ENCODE peak calls at places on chromosomes 13 and 19, in ten cellular contexts. K, O, X, C, T, L, F, J, Z and U are unnamed samples.
A peak's percentile ranks its signal among the peaks of the same experiment; 100 is the strongest.

GRCh38 chr13:23995283-23996073 is 98.2 kb upstream of the C1QTNF9B start:
- DNase-seq in O (no peak), J (no peak), X (no peak), T (no peak), F (no peak), C (no peak), K (no peak), L (no peak), Z (no peak), U (no peak)

GRCh38 chr13:59861676-59862075 is 302.1 kb downstream of the DIAPH3 start:
- DNase-seq in K (no peak), X (no peak), J (no peak), T (no peak), F (peak; percentile 34), Z (no peak), O (no peak), L (no peak), C (no peak), U (no peak)

GRCh38 chr13:37617162-37617561 is 18.6 kb upstream of the POSTN start:
- DNase-seq in F (peak; percentile 90), T (no peak), X (no peak), O (no peak), Z (no peak), J (no peak), L (no peak), K (no peak), C (no peak), U (peak; percentile 3)

GRCh38 chr19:12365094-12365371 is 450 bp downstream of the ZNF442 start:
- DNase-seq in F (peak; percentile 24), L (no peak), C (no peak), O (no peak), J (peak; percentile 26), T (no peak), Z (no peak), K (no peak), X (no peak), U (no peak)

GRCh38 chr13:60163525-60164471 is at the start of gene DIAPH3:
- DNase-seq in T (peak; percentile 84), O (peak; percentile 96), C (peak; percentile 96), X (peak; percentile 97), Z (peak; percentile 96), J (peak; percentile 90), L (peak; percentile 86), K (peak; percentile 97), F (peak; percentile 98), U (peak; percentile 85)

GRCh38 chr19:41575998-41576397 is at the start of gene CEACAM21:
- DNase-seq in F (no peak), L (no peak), O (no peak), X (peak; percentile 78), K (peak; percentile 30), C (no peak), T (no peak), J (no peak), Z (peak; percentile 86), U (peak; percentile 35)

GRCh38 chr19:4695224-4695731 is 25.1 kb upstream of the MYDGF start:
- DNase-seq in Z (no peak), L (no peak), K (no peak), F (no peak), T (no peak), C (no peak), X (no peak), O (no peak), J (no peak), U (no peak)

GRCh38 chr19:39141929-39142328 is 16.3 kb downstream of the PAK4 start:
- DNase-seq in X (no peak), Z (no peak), C (no peak), F (no peak), K (no peak), L (no peak), O (no peak), J (no peak), T (no peak), U (no peak)

GRCh38 chr19:4909172-4909896 is at the start of gene UHRF1:
- DNase-seq in J (peak; percentile 91), K (no peak), C (no peak), Z (no peak), X (peak; percentile 85), O (peak; percentile 54), T (no peak), F (no peak), L (no peak), U (peak; percentile 55)

GRCh38 chr13:30110301-30111070 is 196.9 kb downstream of the KATNAL1 start:
- DNase-seq in L (no peak), C (no peak), Z (no peak), J (no peak), T (no peak), O (no peak), X (no peak), F (no peak), K (no peak), U (no peak)

GRCh38 chr13:101529419-101529818 is 76.9 kb downstream of the ITGBL1 start:
- DNase-seq in O (no peak), X (peak; percentile 3), C (no peak), L (no peak), Z (no peak), T (no peak), K (no peak), J (no peak), F (peak; percentile 99), U (no peak)

GRCh38 chr19:10270180-10270615 is 722 bp upstream of the ICAM1 start:
- DNase-seq in J (no peak), L (peak; percentile 43), X (peak; percentile 89), C (no peak), F (peak; percentile 48), O (no peak), Z (peak; percentile 93), T (no peak), K (peak; percentile 72), U (no peak)

DNA sequence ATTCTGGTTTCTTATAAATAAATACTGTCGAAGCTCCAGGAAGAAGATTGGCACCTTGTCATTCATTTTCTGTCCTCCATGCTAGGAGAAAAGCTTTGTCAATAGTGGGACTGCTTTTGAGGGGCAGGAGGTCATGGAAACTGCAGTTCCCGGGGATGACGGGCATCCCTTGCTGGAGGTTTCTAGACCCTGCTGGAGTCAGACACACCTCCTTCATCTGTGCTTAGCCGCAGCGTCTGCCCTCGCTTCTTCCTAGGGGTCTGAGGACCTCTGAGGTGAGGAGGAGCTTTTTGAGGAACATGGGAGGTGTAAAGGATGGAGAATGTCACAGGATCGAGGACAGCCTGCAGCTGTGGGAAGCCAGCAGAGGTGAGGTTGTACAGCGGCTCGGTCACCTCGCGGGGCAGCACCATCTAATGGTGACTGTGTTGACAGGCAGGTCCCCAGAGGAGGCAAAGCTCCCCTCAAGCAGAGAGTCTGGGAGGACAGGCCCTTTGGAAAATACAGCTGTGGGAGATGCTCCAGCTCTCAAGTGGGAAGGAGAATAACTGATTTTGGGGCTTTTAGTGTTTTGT is 172.7 kb upstream of the RNF113B start:
- DNase-seq in O (no peak), L (no peak), K (peak; percentile 25), T (no peak), C (no peak), J (peak; percentile 86), X (no peak), F (peak; percentile 25), Z (no peak), U (no peak)
- TF ChIP-seq CTCF in O (peak; percentile 41), L (no peak), K (no peak), T (no peak), C (no peak), J (peak; percentile 90), X (no peak), F (peak; percentile 40), Z (peak; percentile 33), U (no peak)

DNA sequence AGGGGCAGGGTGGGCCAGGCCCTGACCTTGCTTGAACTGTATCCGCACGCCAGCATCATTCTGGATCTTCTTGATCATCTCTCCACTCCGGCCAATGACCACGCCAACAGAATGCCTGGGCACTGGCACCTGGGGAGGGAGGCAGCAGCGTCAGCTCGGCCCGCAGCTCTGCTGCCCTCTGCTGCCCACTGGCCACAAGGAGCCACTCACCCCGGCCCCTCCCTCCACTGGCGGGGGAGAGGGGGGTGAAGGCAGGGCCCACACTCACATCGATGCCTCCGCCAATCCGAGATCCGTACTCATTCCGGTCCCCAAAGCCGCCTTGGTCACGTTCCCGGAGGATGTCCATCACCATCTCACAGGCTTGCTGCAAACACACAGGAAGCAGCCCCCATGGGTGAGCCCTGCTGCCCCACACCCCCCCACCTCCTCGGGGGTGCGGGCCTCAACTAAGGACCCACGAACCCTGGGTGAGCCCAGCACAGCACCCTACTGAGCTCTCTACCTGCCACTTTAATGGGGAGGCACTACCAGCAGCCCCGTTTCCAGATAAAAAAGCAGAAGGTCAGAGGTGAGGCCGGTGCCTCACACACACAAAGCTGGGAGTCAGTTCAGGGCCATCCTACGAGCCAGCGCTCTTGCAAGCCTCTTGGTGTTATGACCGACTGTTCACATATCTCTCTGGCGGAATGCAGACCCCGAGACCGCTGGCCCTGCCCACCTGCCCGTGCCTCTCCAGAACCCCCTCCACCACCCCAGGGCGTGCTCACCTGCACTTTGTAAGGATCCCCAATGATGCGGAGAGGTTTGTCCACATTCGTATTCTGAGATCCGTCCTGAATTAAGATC is 6.7 kb downstream of the KHSRP start:
- DNase-seq in K (no peak), O (no peak), C (no peak), J (peak; percentile 55), X (no peak), T (no peak), Z (no peak), L (no peak), F (peak; percentile 19), U (peak; percentile 14)
- TF ChIP-seq CTCF in K (peak; percentile 22), O (peak; percentile 39), C (peak; percentile 59), J (peak; percentile 77), X (no peak), T (peak; percentile 40), Z (peak; percentile 21), L (no peak), F (peak; percentile 54), U (no peak)

GRCh38 chr19:49645995-49646394 is 4.0 kb downstream of the SCAF1 start:
- DNase-seq in Z (no peak), L (no peak), X (no peak), C (no peak), O (no peak), F (no peak), J (no peak), T (no peak), K (no peak), U (no peak)
- TF ChIP-seq CTCF in Z (no peak), L (no peak), X (no peak), C (no peak), O (no peak), F (no peak), J (no peak), T (no peak), K (no peak), U (no peak)

GRCh38 chr13:79775830-79776229 is 294.9 kb downstream of the NDFIP2 start:
- DNase-seq in O (no peak), Z (no peak), K (no peak), X (peak; percentile 57), C (no peak), F (peak; percentile 90), T (peak; percentile 49), L (no peak), J (peak; percentile 18), U (peak; percentile 12)
- TF ChIP-seq CTCF in O (peak; percentile 72), Z (peak; percentile 56), K (peak; percentile 37), X (peak; percentile 56), C (peak; percentile 65), F (peak; percentile 82), T (peak; percentile 72), L (no peak), J (peak; percentile 36), U (no peak)

GRCh38 chr19:1850809-1851544 is 2.7 kb upstream of the REXO1 start:
- DNase-seq in J (no peak), F (no peak), K (no peak), L (no peak), O (no peak), C (no peak), Z (no peak), X (no peak), T (no peak), U (peak; percentile 30)
- TF ChIP-seq CTCF in J (peak; percentile 59), F (peak; percentile 19), K (no peak), L (no peak), O (no peak), C (no peak), Z (no peak), X (peak; percentile 4), T (no peak), U (no peak)